ENCODE peak calls at places on chromosomes 11 and 22, in nine cellular contexts. One of them, this sample, is unnamed.

GRCh38 chr11:27830206-27830605 is 130.0 kb upstream of the BDNF start:
- DNase-seq in effector CD8-positive, alpha-beta T cell: no peak
- DNase-seq in left ventricle myocardium inferior: no peak
- DNase-seq in epithelial cell of esophagus: no peak
- DNase-seq in ureter: no peak
- DNase-seq in GM20000: no peak
- DNase-seq in islet precursor cell: no peak
- DNase-seq in brain microvascular endothelial cell: no peak
- DNase-seq in stimulated activated CD4-positive, alpha-beta T cell treated with anti-CD3 and anti-CD28 coated beads, Interleukin-15, amount 100 ng/mL, for 24 hours: no peak
- DNase-seq in this sample: no peak

GRCh38 chr11:110434952-110435779 is 5.4 kb downstream of the FDX1 start:
- DNase-seq in brain microvascular endothelial cell: no peak
- DNase-seq in ureter: no peak
- DNase-seq in stimulated activated CD4-positive, alpha-beta T cell treated with anti-CD3 and anti-CD28 coated beads, Interleukin-15, amount 100 ng/mL, for 24 hours: peak; percentile 15
- DNase-seq in effector CD8-positive, alpha-beta T cell: no peak
- DNase-seq in islet precursor cell: no peak
- DNase-seq in GM20000: no peak
- DNase-seq in left ventricle myocardium inferior: no peak
- DNase-seq in epithelial cell of esophagus: peak; percentile 63
- DNase-seq in this sample: no peak

GRCh38 chr11:285021-285893 is 3.7 kb upstream of the PGGHG start:
- DNase-seq in ureter: peak; percentile 39
- DNase-seq in left ventricle myocardium inferior: no peak
- DNase-seq in epithelial cell of esophagus: no peak
- DNase-seq in islet precursor cell: no peak
- DNase-seq in effector CD8-positive, alpha-beta T cell: no peak
- DNase-seq in GM20000: peak; percentile 23
- DNase-seq in brain microvascular endothelial cell: no peak
- DNase-seq in stimulated activated CD4-positive, alpha-beta T cell treated with anti-CD3 and anti-CD28 coated beads, Interleukin-15, amount 100 ng/mL, for 24 hours: no peak
- DNase-seq in this sample: no peak

GRCh38 chr11:92226331-92227232 is 2.0 kb downstream of the FAT3 start:
- DNase-seq in left ventricle myocardium inferior: no peak
- DNase-seq in epithelial cell of esophagus: no peak
- DNase-seq in brain microvascular endothelial cell: no peak
- DNase-seq in GM20000: peak; percentile 13
- DNase-seq in effector CD8-positive, alpha-beta T cell: no peak
- DNase-seq in islet precursor cell: peak; percentile 88
- DNase-seq in ureter: no peak
- DNase-seq in stimulated activated CD4-positive, alpha-beta T cell treated with anti-CD3 and anti-CD28 coated beads, Interleukin-15, amount 100 ng/mL, for 24 hours: no peak
- DNase-seq in this sample: no peak

GRCh38 chr11:47967577-47968230 is 12.7 kb upstream of the PTPRJ start:
- DNase-seq in epithelial cell of esophagus: no peak
- DNase-seq in left ventricle myocardium inferior: no peak
- DNase-seq in islet precursor cell: peak; percentile 64
- DNase-seq in stimulated activated CD4-positive, alpha-beta T cell treated with anti-CD3 and anti-CD28 coated beads, Interleukin-15, amount 100 ng/mL, for 24 hours: no peak
- DNase-seq in effector CD8-positive, alpha-beta T cell: no peak
- DNase-seq in ureter: no peak
- DNase-seq in GM20000: no peak
- DNase-seq in brain microvascular endothelial cell: peak; percentile 48
- DNase-seq in this sample: no peak

GRCh38 chr11:79940165-79940564 is 499.3 kb upstream of the TENM4 start:
- DNase-seq in left ventricle myocardium inferior: no peak
- DNase-seq in brain microvascular endothelial cell: peak; percentile 7
- DNase-seq in GM20000: no peak
- DNase-seq in epithelial cell of esophagus: peak; percentile 90
- DNase-seq in islet precursor cell: peak; percentile 86
- DNase-seq in stimulated activated CD4-positive, alpha-beta T cell treated with anti-CD3 and anti-CD28 coated beads, Interleukin-15, amount 100 ng/mL, for 24 hours: no peak
- DNase-seq in ureter: no peak
- DNase-seq in effector CD8-positive, alpha-beta T cell: no peak
- DNase-seq in this sample: no peak

GRCh38 chr11:81959341-81959740 is 774.3 kb downstream of the FAM181B start:
- DNase-seq in epithelial cell of esophagus: no peak
- DNase-seq in brain microvascular endothelial cell: peak; percentile 14
- DNase-seq in effector CD8-positive, alpha-beta T cell: no peak
- DNase-seq in left ventricle myocardium inferior: no peak
- DNase-seq in GM20000: no peak
- DNase-seq in stimulated activated CD4-positive, alpha-beta T cell treated with anti-CD3 and anti-CD28 coated beads, Interleukin-15, amount 100 ng/mL, for 24 hours: no peak
- DNase-seq in islet precursor cell: peak; percentile 86
- DNase-seq in ureter: no peak
- DNase-seq in this sample: no peak

GRCh38 chr22:28247667-28248363 is 328.8 kb upstream of the PITPNB start:
- DNase-seq in effector CD8-positive, alpha-beta T cell: no peak
- DNase-seq in stimulated activated CD4-positive, alpha-beta T cell treated with anti-CD3 and anti-CD28 coated beads, Interleukin-15, amount 100 ng/mL, for 24 hours: no peak
- DNase-seq in ureter: no peak
- DNase-seq in epithelial cell of esophagus: no peak
- DNase-seq in GM20000: no peak
- DNase-seq in brain microvascular endothelial cell: no peak
- DNase-seq in islet precursor cell: no peak
- DNase-seq in left ventricle myocardium inferior: no peak
- DNase-seq in this sample: no peak

GRCh38 chr22:39130892-39131855 is 21.3 kb downstream of the CBX7 start:
- DNase-seq in epithelial cell of esophagus: no peak
- DNase-seq in GM20000: no peak
- DNase-seq in effector CD8-positive, alpha-beta T cell: no peak
- DNase-seq in islet precursor cell: peak; percentile 69
- DNase-seq in brain microvascular endothelial cell: no peak
- DNase-seq in stimulated activated CD4-positive, alpha-beta T cell treated with anti-CD3 and anti-CD28 coated beads, Interleukin-15, amount 100 ng/mL, for 24 hours: no peak
- DNase-seq in ureter: no peak
- DNase-seq in left ventricle myocardium inferior: no peak
- DNase-seq in this sample: no peak

GRCh38 chr11:72003776-72004171 is 5.1 kb downstream of the IL18BP start:
- DNase-seq in ureter: no peak
- DNase-seq in effector CD8-positive, alpha-beta T cell: no peak
- DNase-seq in epithelial cell of esophagus: no peak
- DNase-seq in brain microvascular endothelial cell: no peak
- DNase-seq in left ventricle myocardium inferior: no peak
- DNase-seq in GM20000: no peak
- DNase-seq in stimulated activated CD4-positive, alpha-beta T cell treated with anti-CD3 and anti-CD28 coated beads, Interleukin-15, amount 100 ng/mL, for 24 hours: no peak
- DNase-seq in islet precursor cell: no peak
- DNase-seq in this sample: no peak

GRCh38 chr11:131867457-131868257 is 497.2 kb downstream of the NTM start:
- DNase-seq in left ventricle myocardium inferior: peak; percentile 63
- DNase-seq in islet precursor cell: peak; percentile 89
- DNase-seq in brain microvascular endothelial cell: peak; percentile 91
- DNase-seq in ureter: peak; percentile 81
- DNase-seq in effector CD8-positive, alpha-beta T cell: no peak
- DNase-seq in epithelial cell of esophagus: peak; percentile 86
- DNase-seq in GM20000: peak; percentile 67
- DNase-seq in stimulated activated CD4-positive, alpha-beta T cell treated with anti-CD3 and anti-CD28 coated beads, Interleukin-15, amount 100 ng/mL, for 24 hours: peak; percentile 16
- DNase-seq in this sample: peak; percentile 58

GRCh38 chr11:37804666-37805065 is 1206.6 kb upstream of the RAG2 start:
- DNase-seq in epithelial cell of esophagus: no peak
- DNase-seq in effector CD8-positive, alpha-beta T cell: no peak
- DNase-seq in left ventricle myocardium inferior: no peak
- DNase-seq in islet precursor cell: no peak
- DNase-seq in brain microvascular endothelial cell: no peak
- DNase-seq in stimulated activated CD4-positive, alpha-beta T cell treated with anti-CD3 and anti-CD28 coated beads, Interleukin-15, amount 100 ng/mL, for 24 hours: no peak
- DNase-seq in GM20000: no peak
- DNase-seq in ureter: no peak
- DNase-seq in this sample: no peak

GRCh38 chr11:65429724-65430405 is 7.3 kb downstream of the NEAT1 start:
- DNase-seq in islet precursor cell: peak; percentile 79
- DNase-seq in stimulated activated CD4-positive, alpha-beta T cell treated with anti-CD3 and anti-CD28 coated beads, Interleukin-15, amount 100 ng/mL, for 24 hours: peak; percentile 68
- DNase-seq in brain microvascular endothelial cell: peak; percentile 66
- DNase-seq in left ventricle myocardium inferior: peak; percentile 72
- DNase-seq in effector CD8-positive, alpha-beta T cell: peak; percentile 21
- DNase-seq in GM20000: no peak
- DNase-seq in ureter: peak; percentile 87
- DNase-seq in epithelial cell of esophagus: peak; percentile 73
- DNase-seq in this sample: peak; percentile 85

GRCh38 chr11:77003954-77004353 is 30.2 kb upstream of the B3GNT6 start:
- DNase-seq in GM20000: no peak
- DNase-seq in brain microvascular endothelial cell: no peak
- DNase-seq in effector CD8-positive, alpha-beta T cell: no peak
- DNase-seq in epithelial cell of esophagus: peak; percentile 68
- DNase-seq in left ventricle myocardium inferior: no peak
- DNase-seq in stimulated activated CD4-positive, alpha-beta T cell treated with anti-CD3 and anti-CD28 coated beads, Interleukin-15, amount 100 ng/mL, for 24 hours: no peak
- DNase-seq in ureter: no peak
- DNase-seq in islet precursor cell: no peak
- DNase-seq in this sample: no peak

GRCh38 chr11:43268161-43268560 is 43.6 kb upstream of the API5 start:
- DNase-seq in epithelial cell of esophagus: no peak
- DNase-seq in effector CD8-positive, alpha-beta T cell: no peak
- DNase-seq in stimulated activated CD4-positive, alpha-beta T cell treated with anti-CD3 and anti-CD28 coated beads, Interleukin-15, amount 100 ng/mL, for 24 hours: no peak
- DNase-seq in brain microvascular endothelial cell: no peak
- DNase-seq in left ventricle myocardium inferior: peak; percentile 61
- DNase-seq in islet precursor cell: no peak
- DNase-seq in ureter: no peak
- DNase-seq in GM20000: no peak
- DNase-seq in this sample: peak; percentile 77

GRCh38 chr11:46896719-46897406 is 21.5 kb downstream of the LRP4 start:
- DNase-seq in effector CD8-positive, alpha-beta T cell: no peak
- DNase-seq in stimulated activated CD4-positive, alpha-beta T cell treated with anti-CD3 and anti-CD28 coated beads, Interleukin-15, amount 100 ng/mL, for 24 hours: peak; percentile 9
- DNase-seq in ureter: no peak
- DNase-seq in islet precursor cell: no peak
- DNase-seq in GM20000: peak; percentile 63
- DNase-seq in brain microvascular endothelial cell: peak; percentile 31
- DNase-seq in left ventricle myocardium inferior: no peak
- DNase-seq in epithelial cell of esophagus: peak; percentile 65
- DNase-seq in this sample: no peak

GRCh38 chr22:38736257-38736570 is 19.6 kb downstream of the SUN2 start:
- DNase-seq in islet precursor cell: no peak
- DNase-seq in stimulated activated CD4-positive, alpha-beta T cell treated with anti-CD3 and anti-CD28 coated beads, Interleukin-15, amount 100 ng/mL, for 24 hours: no peak
- DNase-seq in ureter: no peak
- DNase-seq in effector CD8-positive, alpha-beta T cell: no peak
- DNase-seq in epithelial cell of esophagus: no peak
- DNase-seq in left ventricle myocardium inferior: no peak
- DNase-seq in brain microvascular endothelial cell: no peak
- DNase-seq in GM20000: no peak
- DNase-seq in this sample: no peak

GRCh38 chr11:8744423-8744822 is 61.8 kb downstream of the RPL27A start:
- DNase-seq in islet precursor cell: peak; percentile 52
- DNase-seq in left ventricle myocardium inferior: no peak
- DNase-seq in effector CD8-positive, alpha-beta T cell: no peak
- DNase-seq in ureter: no peak
- DNase-seq in stimulated activated CD4-positive, alpha-beta T cell treated with anti-CD3 and anti-CD28 coated beads, Interleukin-15, amount 100 ng/mL, for 24 hours: peak; percentile 19
- DNase-seq in GM20000: no peak
- DNase-seq in brain microvascular endothelial cell: no peak
- DNase-seq in epithelial cell of esophagus: peak; percentile 94
- DNase-seq in this sample: no peak

GRCh38 chr22:31339148-31339832 is 6.9 kb downstream of the PATZ1 start:
- DNase-seq in GM20000: no peak
- DNase-seq in islet precursor cell: no peak
- DNase-seq in brain microvascular endothelial cell: no peak
- DNase-seq in left ventricle myocardium inferior: no peak
- DNase-seq in ureter: no peak
- DNase-seq in effector CD8-positive, alpha-beta T cell: no peak
- DNase-seq in epithelial cell of esophagus: no peak
- DNase-seq in stimulated activated CD4-positive, alpha-beta T cell treated with anti-CD3 and anti-CD28 coated beads, Interleukin-15, amount 100 ng/mL, for 24 hours: no peak
- DNase-seq in this sample: no peak

GRCh38 chr22:26586556-26587325 is 3.2 kb downstream of the TPST2 start:
- DNase-seq in left ventricle myocardium inferior: peak; percentile 25
- DNase-seq in brain microvascular endothelial cell: no peak
- DNase-seq in epithelial cell of esophagus: no peak
- DNase-seq in stimulated activated CD4-positive, alpha-beta T cell treated with anti-CD3 and anti-CD28 coated beads, Interleukin-15, amount 100 ng/mL, for 24 hours: no peak
- DNase-seq in ureter: no peak
- DNase-seq in GM20000: no peak
- DNase-seq in effector CD8-positive, alpha-beta T cell: no peak
- DNase-seq in islet precursor cell: no peak
- DNase-seq in this sample: no peak

GRCh38 chr22:23402275-23403151 is 177.6 kb downstream of the IGLL1 start:
- DNase-seq in ureter: peak; percentile 65
- DNase-seq in epithelial cell of esophagus: peak; percentile 82
- DNase-seq in GM20000: peak; percentile 89
- DNase-seq in islet precursor cell: peak; percentile 95
- DNase-seq in stimulated activated CD4-positive, alpha-beta T cell treated with anti-CD3 and anti-CD28 coated beads, Interleukin-15, amount 100 ng/mL, for 24 hours: peak; percentile 75
- DNase-seq in brain microvascular endothelial cell: peak; percentile 28
- DNase-seq in left ventricle myocardium inferior: no peak
- DNase-seq in effector CD8-positive, alpha-beta T cell: peak; percentile 18
- DNase-seq in this sample: peak; percentile 49

GRCh38 chr22:36395922-36396321 is 8.2 kb upstream of the MYH9 start:
- DNase-seq in effector CD8-positive, alpha-beta T cell: no peak
- DNase-seq in islet precursor cell: no peak
- DNase-seq in brain microvascular endothelial cell: peak; percentile 73
- DNase-seq in epithelial cell of esophagus: peak; percentile 99
- DNase-seq in left ventricle myocardium inferior: no peak
- DNase-seq in stimulated activated CD4-positive, alpha-beta T cell treated with anti-CD3 and anti-CD28 coated beads, Interleukin-15, amount 100 ng/mL, for 24 hours: no peak
- DNase-seq in ureter: no peak
- DNase-seq in GM20000: no peak
- DNase-seq in this sample: no peak

GRCh38 chr22:42621505-42622002 is 6.9 kb upstream of the POLDIP3 start:
- DNase-seq in islet precursor cell: peak; percentile 96
- DNase-seq in epithelial cell of esophagus: peak; percentile 64
- DNase-seq in effector CD8-positive, alpha-beta T cell: peak; percentile 24
- DNase-seq in GM20000: peak; percentile 89
- DNase-seq in ureter: no peak
- DNase-seq in stimulated activated CD4-positive, alpha-beta T cell treated with anti-CD3 and anti-CD28 coated beads, Interleukin-15, amount 100 ng/mL, for 24 hours: peak; percentile 65
- DNase-seq in left ventricle myocardium inferior: peak; percentile 63
- DNase-seq in brain microvascular endothelial cell: peak; percentile 37
- DNase-seq in this sample: peak; percentile 87

GRCh38 chr22:36528336-36528735 is 630 bp downstream of the EIF3D start:
- DNase-seq in islet precursor cell: no peak
- DNase-seq in GM20000: no peak
- DNase-seq in ureter: no peak
- DNase-seq in epithelial cell of esophagus: no peak
- DNase-seq in effector CD8-positive, alpha-beta T cell: no peak
- DNase-seq in brain microvascular endothelial cell: no peak
- DNase-seq in stimulated activated CD4-positive, alpha-beta T cell treated with anti-CD3 and anti-CD28 coated beads, Interleukin-15, amount 100 ng/mL, for 24 hours: no peak
- DNase-seq in left ventricle myocardium inferior: no peak
- DNase-seq in this sample: no peak

GRCh38 chr11:33605703-33606102 is 94.9 kb downstream of the C11orf91 start:
- DNase-seq in ureter: no peak
- DNase-seq in effector CD8-positive, alpha-beta T cell: no peak
- DNase-seq in stimulated activated CD4-positive, alpha-beta T cell treated with anti-CD3 and anti-CD28 coated beads, Interleukin-15, amount 100 ng/mL, for 24 hours: no peak
- DNase-seq in left ventricle myocardium inferior: no peak
- DNase-seq in epithelial cell of esophagus: no peak
- DNase-seq in brain microvascular endothelial cell: no peak
- DNase-seq in GM20000: no peak
- DNase-seq in islet precursor cell: no peak
- DNase-seq in this sample: no peak

GRCh38 chr11:6321356-6321755 is 1.1 kb upstream of the CAVIN3 start:
- DNase-seq in stimulated activated CD4-positive, alpha-beta T cell treated with anti-CD3 and anti-CD28 coated beads, Interleukin-15, amount 100 ng/mL, for 24 hours: no peak
- DNase-seq in brain microvascular endothelial cell: no peak
- DNase-seq in epithelial cell of esophagus: no peak
- DNase-seq in effector CD8-positive, alpha-beta T cell: no peak
- DNase-seq in GM20000: no peak
- DNase-seq in ureter: no peak
- DNase-seq in islet precursor cell: peak; percentile 55
- DNase-seq in left ventricle myocardium inferior: peak; percentile 24
- DNase-seq in this sample: no peak

GRCh38 chr11:105168457-105168856 is 28.9 kb upstream of the CARD18 start:
- DNase-seq in GM20000: no peak
- DNase-seq in epithelial cell of esophagus: peak; percentile 49
- DNase-seq in ureter: no peak
- DNase-seq in brain microvascular endothelial cell: no peak
- DNase-seq in effector CD8-positive, alpha-beta T cell: no peak
- DNase-seq in stimulated activated CD4-positive, alpha-beta T cell treated with anti-CD3 and anti-CD28 coated beads, Interleukin-15, amount 100 ng/mL, for 24 hours: no peak
- DNase-seq in islet precursor cell: no peak
- DNase-seq in left ventricle myocardium inferior: no peak
- DNase-seq in this sample: no peak

GRCh38 chr11:27719575-27719925 is 19.3 kb upstream of the BDNF start:
- DNase-seq in epithelial cell of esophagus: no peak
- DNase-seq in left ventricle myocardium inferior: no peak
- DNase-seq in effector CD8-positive, alpha-beta T cell: no peak
- DNase-seq in GM20000: no peak
- DNase-seq in ureter: no peak
- DNase-seq in stimulated activated CD4-positive, alpha-beta T cell treated with anti-CD3 and anti-CD28 coated beads, Interleukin-15, amount 100 ng/mL, for 24 hours: no peak
- DNase-seq in islet precursor cell: no peak
- DNase-seq in brain microvascular endothelial cell: no peak
- DNase-seq in this sample: no peak

GRCh38 chr22:41828516-41828915 is 4.4 kb upstream of the SREBF2 start:
- DNase-seq in effector CD8-positive, alpha-beta T cell: no peak
- DNase-seq in islet precursor cell: peak; percentile 72
- DNase-seq in ureter: no peak
- DNase-seq in GM20000: no peak
- DNase-seq in left ventricle myocardium inferior: no peak
- DNase-seq in brain microvascular endothelial cell: no peak
- DNase-seq in stimulated activated CD4-positive, alpha-beta T cell treated with anti-CD3 and anti-CD28 coated beads, Interleukin-15, amount 100 ng/mL, for 24 hours: no peak
- DNase-seq in epithelial cell of esophagus: no peak
- DNase-seq in this sample: no peak

GRCh38 chr11:66891849-66892660 is 35.2 kb downstream of the LRFN4 start:
- DNase-seq in ureter: peak; percentile 73
- DNase-seq in left ventricle myocardium inferior: no peak
- DNase-seq in effector CD8-positive, alpha-beta T cell: no peak
- DNase-seq in stimulated activated CD4-positive, alpha-beta T cell treated with anti-CD3 and anti-CD28 coated beads, Interleukin-15, amount 100 ng/mL, for 24 hours: peak; percentile 80
- DNase-seq in brain microvascular endothelial cell: peak; percentile 96
- DNase-seq in islet precursor cell: peak; percentile 98
- DNase-seq in epithelial cell of esophagus: peak; percentile 98
- DNase-seq in GM20000: peak; percentile 88
- DNase-seq in this sample: peak; percentile 96

GRCh38 chr11:70727899-70728620 is 329.7 kb downstream of the CTTN start:
- DNase-seq in effector CD8-positive, alpha-beta T cell: no peak
- DNase-seq in epithelial cell of esophagus: peak; percentile 4
- DNase-seq in brain microvascular endothelial cell: no peak
- DNase-seq in left ventricle myocardium inferior: no peak
- DNase-seq in islet precursor cell: no peak
- DNase-seq in GM20000: no peak
- DNase-seq in ureter: no peak
- DNase-seq in stimulated activated CD4-positive, alpha-beta T cell treated with anti-CD3 and anti-CD28 coated beads, Interleukin-15, amount 100 ng/mL, for 24 hours: no peak
- DNase-seq in this sample: no peak

This sample was measured in adrenal gland.